ENCODE peak calls at places on chromosomes 6 and 20, in six cellular contexts. L is substantia nigra, W is NCI-H1105 treated with DMSO at 0.1 percent for 48 hours, U is RPMI7951, O is Kasumi-1, Q is putamen. E is an unnamed sample.

GRCh38 chr6:48881551-48881950 is 581.5 kb downstream of the MMUT start:
- DNase-seq in L (no peak), W (no peak), U (no peak), O (no peak), Q (no peak), E (no peak)

GRCh38 chr6:42963855-42964605 is 3.5 kb downstream of the GNMT start:
- DNase-seq in L (no peak), W (no peak), U (peak), O (peak), Q (no peak), E (no peak)

GRCh38 chr20:31485450-31486339 is 10.6 kb downstream of the REM1 start:
- DNase-seq in L (no peak), W (no peak), U (peak), O (peak), Q (no peak), E (no peak)

GRCh38 chr6:6592836-6593235 is 4.3 kb downstream of the LY86 start:
- DNase-seq in L (no peak), W (no peak), U (no peak), O (no peak), Q (no peak), E (no peak)

GRCh38 chr6:62775427-62776022 is 435.7 kb upstream of the FKBP1C start:
- DNase-seq in L (no peak), W (peak), U (no peak), O (peak), Q (peak), E (no peak)

GRCh38 chr20:51541189-51542032 is 1.1 kb downstream of the NFATC2 start:
- DNase-seq in L (peak), W (peak), U (peak), O (peak), Q (peak), E (peak)

GRCh38 chr6:88763160-88763559 is 200.3 kb downstream of the RNGTT start:
- DNase-seq in L (no peak), W (no peak), U (no peak), O (peak), Q (no peak), E (no peak)

GRCh38 chr20:24773751-24774201 is 175.3 kb upstream of the CST7 start:
- DNase-seq in L (no peak), W (no peak), U (peak), O (no peak), Q (no peak), E (no peak)

GRCh38 chr6:153059311-153059710 is 56.8 kb upstream of the MTRF1L start:
- DNase-seq in L (no peak), W (no peak), U (no peak), O (no peak), Q (no peak), E (no peak)

GRCh38 chr20:23641936-23642751 is 4.4 kb upstream of the CST3 start:
- DNase-seq in L (peak), W (no peak), U (peak), O (peak), Q (no peak), E (no peak)

GRCh38 chr6:133502451-133503259 is 261.5 kb downstream of the EYA4 start:
- DNase-seq in L (no peak), W (no peak), U (peak), O (no peak), Q (no peak), E (no peak)

GRCh38 chr6:43113431-43114260 is 37.5 kb downstream of the PTK7 start:
- DNase-seq in L (no peak), W (no peak), U (peak), O (no peak), Q (no peak), E (no peak)

GRCh38 chr6:134235937-134236751 is 81.8 kb downstream of the SGK1 start:
- DNase-seq in L (no peak), W (no peak), U (peak), O (peak), Q (peak), E (no peak)

GRCh38 chr6:6912841-6913240 is 194.9 kb upstream of the RREB1 start:
- DNase-seq in L (no peak), W (no peak), U (no peak), O (no peak), Q (no peak), E (no peak)

GRCh38 chr6:134674562-134674961 is 275.3 kb downstream of the ALDH8A1 start:
- DNase-seq in L (no peak), W (peak), U (no peak), O (no peak), Q (no peak), E (no peak)

GRCh38 chr20:57159945-57160610 is 106.4 kb downstream of the BMP7 start:
- DNase-seq in L (no peak), W (no peak), U (no peak), O (no peak), Q (no peak), E (no peak)